ENCODE peak calls at places on chromosomes 12 and 14, in seven cellular contexts. Z, B, Q, G, E, N and C are unnamed samples.

GRCh38 chr12:80001562-80001961 is 66.7 kb upstream of the PPP1R12A start:
- DNase-seq in Z (no peak), B (no peak), Q (no peak), G (no peak), E (no peak), N (no peak), C (peak)

GRCh38 chr12:9258676-9259075 is 50.5 kb upstream of the PZP start:
- DNase-seq in Z (no peak), B (no peak), Q (no peak), G (no peak), E (no peak), N (no peak), C (no peak)

GRCh38 chr12:53005215-53005985 is 856 bp upstream of the EIF4B start:
- DNase-seq in Z (no peak), B (peak), Q (no peak), G (no peak), E (no peak), N (peak), C (no peak)

GRCh38 chr12:53973093-53974042 is at the start of gene HOXC11:
- DNase-seq in Z (no peak), B (no peak), Q (no peak), G (no peak), E (no peak), N (no peak), C (peak)

GRCh38 chr12:112906712-112907414 is at the start of gene OAS1:
- DNase-seq in Z (no peak), B (peak), Q (no peak), G (peak), E (peak), N (no peak), C (peak)

GRCh38 chr12:71840226-71840847 is 778 bp downstream of the TBC1D15 start:
- DNase-seq in Z (peak), B (peak), Q (peak), G (peak), E (no peak), N (no peak), C (peak)

GRCh38 chr14:70002589-70003240 is 123.5 kb downstream of the SMOC1 start:
- DNase-seq in Z (no peak), B (no peak), Q (no peak), G (peak), E (no peak), N (no peak), C (no peak)

GRCh38 chr14:51342226-51342625 is 102.2 kb downstream of the TMX1 start:
- DNase-seq in Z (no peak), B (no peak), Q (no peak), G (peak), E (no peak), N (no peak), C (peak)

GRCh38 chr12:54631988-54632728 is 2.5 kb downstream of the LACRT start:
- DNase-seq in Z (no peak), B (no peak), Q (peak), G (no peak), E (no peak), N (peak), C (no peak)

GRCh38 chr12:109947511-109947910 is 47.4 kb downstream of the TCHP start:
- DNase-seq in Z (no peak), B (no peak), Q (no peak), G (no peak), E (no peak), N (no peak), C (no peak)

GRCh38 chr12:96302706-96303310 is 97.4 kb downstream of the CDK17 start:
- DNase-seq in Z (no peak), B (no peak), Q (no peak), G (no peak), E (no peak), N (no peak), C (no peak)

GRCh38 chr14:100534528-100535286 is 52.5 kb downstream of the BEGAIN start:
- DNase-seq in Z (no peak), B (peak), Q (no peak), G (no peak), E (no peak), N (no peak), C (no peak)

GRCh38 chr14:84340938-84341337 is 1189.0 kb upstream of the FLRT2 start:
- DNase-seq in Z (no peak), B (no peak), Q (no peak), G (no peak), E (no peak), N (no peak), C (no peak)

GRCh38 chr12:49824886-49825285 is 3.3 kb downstream of the NCKAP5L start:
- DNase-seq in Z (no peak), B (no peak), Q (no peak), G (no peak), E (no peak), N (no peak), C (no peak)

GRCh38 chr12:69657376-69658137 is 41.5 kb downstream of the BEST3 start:
- DNase-seq in Z (no peak), B (no peak), Q (peak), G (peak), E (no peak), N (no peak), C (no peak)

GRCh38 chr12:98736352-98737326 is 91.5 kb downstream of the APAF1 start:
- DNase-seq in Z (no peak), B (peak), Q (no peak), G (peak), E (no peak), N (no peak), C (no peak)

GRCh38 chr12:96237035-96237434 is 42.9 kb downstream of the ELK3 start:
- DNase-seq in Z (no peak), B (no peak), Q (no peak), G (no peak), E (no peak), N (no peak), C (no peak)

GRCh38 chr14:36056846-36057245 is 119.7 kb downstream of the PTCSC3 start:
- DNase-seq in Z (no peak), B (no peak), Q (no peak), G (no peak), E (no peak), N (no peak), C (no peak)

GRCh38 chr14:55051426-55052258 is at the start of gene MAPK1IP1L:
- DNase-seq in Z (peak), B (peak), Q (peak), G (peak), E (peak), N (peak), C (peak)

GRCh38 chr14:55051165-55051425 is 352 bp upstream of the MAPK1IP1L start:
- DNase-seq in Z (no peak), B (no peak), Q (no peak), G (no peak), E (no peak), N (no peak), C (no peak)

GRCh38 chr14:55053018-55053417 is 1.6 kb downstream of the MAPK1IP1L start:
- DNase-seq in Z (no peak), B (no peak), Q (no peak), G (no peak), E (no peak), N (no peak), C (peak)

GRCh38 chr14:55053500-55053899 is 2.1 kb downstream of the MAPK1IP1L start:
- DNase-seq in Z (no peak), B (no peak), Q (no peak), G (no peak), E (no peak), N (no peak), C (no peak)

GRCh38 chr14:55052259-55052930 is 948 bp downstream of the MAPK1IP1L start:
- DNase-seq in Z (no peak), B (no peak), Q (no peak), G (no peak), E (no peak), N (no peak), C (peak)
- TF ChIP-seq JUND in Z (no peak), B (no peak), Q (no peak), G (no peak), E (no peak), N (no peak), C (no peak)

GRCh38 chr14:24070285-24071143 is 848 bp upstream of the CPNE6 start:
- DNase-seq in Z (no peak), B (no peak), Q (no peak), G (no peak), E (no peak), N (no peak), C (no peak)
- TF ChIP-seq JUND in Z (no peak), B (no peak), Q (no peak), G (no peak), E (no peak), N (no peak), C (no peak)

DNA sequence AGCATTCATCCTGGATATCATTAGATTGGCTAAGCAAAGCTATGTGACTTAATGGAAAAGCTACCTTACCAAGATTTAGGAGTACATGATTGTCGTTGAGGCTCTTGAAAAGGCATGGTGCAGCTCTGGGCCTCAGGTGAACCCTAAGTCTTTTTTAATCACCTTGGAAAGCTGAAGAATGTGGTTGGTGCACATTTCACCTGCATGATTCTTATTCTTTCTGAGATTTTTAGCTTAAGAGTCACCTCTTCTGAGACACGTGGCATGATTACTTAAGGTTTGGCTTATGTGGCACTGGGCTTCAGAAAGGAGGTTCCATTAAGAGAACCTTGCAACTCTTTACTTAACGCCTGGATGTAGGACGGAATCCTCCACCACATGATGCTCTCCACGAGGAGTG is 498.5 kb downstream of the TMEM117 start:
- DNase-seq in Z (no peak), B (no peak), Q (no peak), G (no peak), E (no peak), N (no peak), C (no peak)
- TF ChIP-seq JUND in Z (no peak), B (no peak), Q (no peak), G (no peak), E (no peak), N (no peak), C (no peak)

GRCh38 chr14:73422515-73422914 is 35.8 kb downstream of the NUMB start:
- DNase-seq in Z (no peak), B (no peak), Q (no peak), G (no peak), E (no peak), N (no peak), C (no peak)

GRCh38 chr14:73428354-73428824 is 30.0 kb downstream of the NUMB start:
- DNase-seq in Z (no peak), B (no peak), Q (no peak), G (peak), E (no peak), N (no peak), C (peak)

GRCh38 chr14:73427516-73428264 is 30.7 kb downstream of the NUMB start:
- DNase-seq in Z (no peak), B (no peak), Q (no peak), G (no peak), E (no peak), N (no peak), C (no peak)

GRCh38 chr14:73424453-73424852 is 33.9 kb downstream of the NUMB start:
- DNase-seq in Z (no peak), B (no peak), Q (no peak), G (no peak), E (no peak), N (no peak), C (peak)

GRCh38 chr14:73426877-73427276 is 31.5 kb downstream of the NUMB start:
- DNase-seq in Z (no peak), B (no peak), Q (no peak), G (no peak), E (no peak), N (no peak), C (peak)
- TF ChIP-seq JUND in Z (no peak), B (no peak), Q (no peak), G (no peak), E (no peak), N (no peak), C (no peak)

DNA sequence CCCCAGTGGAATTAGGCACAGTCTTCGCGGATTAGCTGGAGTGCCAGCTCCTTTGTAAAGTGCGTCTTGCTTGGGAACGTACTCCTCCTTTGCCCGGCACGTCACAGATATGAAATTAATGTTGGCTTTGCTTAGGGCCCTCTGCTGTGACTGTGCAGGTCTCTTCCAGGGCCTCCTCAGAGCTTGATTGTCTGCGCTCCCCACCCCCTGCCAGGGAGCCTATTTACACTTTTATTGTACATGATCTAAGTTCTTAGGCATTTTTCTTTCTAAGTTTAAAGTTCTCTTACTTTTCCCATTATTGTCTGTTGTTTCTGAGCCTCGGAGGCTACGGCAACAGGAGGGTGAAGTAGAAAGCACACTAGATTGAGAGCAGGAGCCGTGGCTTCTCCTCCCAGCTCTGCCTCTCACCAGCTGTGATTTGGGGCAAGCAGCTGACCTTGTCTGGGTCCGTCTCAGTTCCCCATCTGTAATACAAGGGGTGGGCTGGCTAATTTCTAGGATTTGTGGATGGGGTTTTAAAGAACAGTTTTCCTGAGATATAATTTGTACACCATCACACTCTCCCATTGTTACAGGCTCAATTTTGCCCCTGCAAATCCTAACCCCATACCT is 81.8 kb downstream of the TSPAN9 start:
- DNase-seq in Z (no peak), B (no peak), Q (no peak), G (no peak), E (no peak), N (no peak), C (no peak)
- TF ChIP-seq JUND in Z (no peak), B (no peak), Q (no peak), G (no peak), E (no peak), N (no peak), C (no peak)

GRCh38 chr14:92748259-92749016 is at the start of gene LGMN:
- DNase-seq in Z (peak), B (peak), Q (peak), G (peak), E (no peak), N (peak), C (peak)

GRCh38 chr14:92751819-92752218 is 3.4 kb upstream of the LGMN start:
- DNase-seq in Z (no peak), B (no peak), Q (no peak), G (peak), E (no peak), N (no peak), C (no peak)

GRCh38 chr14:92753250-92753649 is 4.8 kb upstream of the LGMN start:
- DNase-seq in Z (no peak), B (no peak), Q (no peak), G (no peak), E (no peak), N (no peak), C (no peak)

GRCh38 chr14:92744198-92744597 is 4.2 kb downstream of the LGMN start:
- DNase-seq in Z (no peak), B (no peak), Q (no peak), G (no peak), E (no peak), N (no peak), C (no peak)

GRCh38 chr14:92747701-92748258 is 647 bp downstream of the LGMN start:
- DNase-seq in Z (no peak), B (peak), Q (no peak), G (peak), E (no peak), N (no peak), C (peak)
- TF ChIP-seq JUND in Z (no peak), B (no peak), Q (no peak), G (no peak), E (no peak), N (no peak), C (no peak)

GRCh38 chr12:65368071-65368470 is 89.6 kb downstream of the MSRB3 start:
- DNase-seq in Z (no peak), B (no peak), Q (no peak), G (no peak), E (no peak), N (no peak), C (no peak)

GRCh38 chr12:65372574-65372973 is 94.1 kb downstream of the MSRB3 start:
- DNase-seq in Z (no peak), B (no peak), Q (no peak), G (no peak), E (no peak), N (no peak), C (no peak)
- TF ChIP-seq JUND in Z (no peak), B (no peak), Q (no peak), G (no peak), E (no peak), N (no peak), C (no peak)